ENCODE peak calls at places on chromosomes 1 and 21, in six cellular contexts. One of them, this sample, is unnamed.

GRCh38 chr1:236494586-236495207 is 29.1 kb upstream of the LGALS8 start:
- DNase-seq in A549: no peak
- DNase-seq in HepG2: peak; percentile 94
- DNase-seq in WTC11: no peak
- DNase-seq in K562: no peak
- DNase-seq in H1: no peak
- DNase-seq in this sample: no peak

GRCh38 chr1:147579532-147580199 is 38.4 kb downstream of the BCL9 start:
- DNase-seq in WTC11: no peak
- DNase-seq in K562: no peak
- DNase-seq in A549: peak; percentile 16
- DNase-seq in HepG2: peak; percentile 73
- DNase-seq in H1: no peak
- DNase-seq in this sample: no peak

GRCh38 chr1:212814548-212814947 is 22.9 kb downstream of the TATDN3 start:
- DNase-seq in K562: no peak
- DNase-seq in H1: no peak
- DNase-seq in HepG2: no peak
- DNase-seq in A549: no peak
- DNase-seq in WTC11: no peak
- DNase-seq in this sample: no peak

GRCh38 chr1:183023601-183024351 is 556 bp downstream of the LAMC1 start:
- DNase-seq in HepG2: peak; percentile 77
- DNase-seq in K562: peak; percentile 19
- DNase-seq in H1: peak; percentile 84
- DNase-seq in A549: peak; percentile 86
- DNase-seq in WTC11: peak; percentile 87
- DNase-seq in this sample: peak; percentile 78

GRCh38 chr1:36947384-36947783 is 86.9 kb downstream of the GRIK3 start:
- DNase-seq in H1: no peak
- DNase-seq in HepG2: no peak
- DNase-seq in K562: no peak
- DNase-seq in WTC11: no peak
- DNase-seq in A549: no peak
- DNase-seq in this sample: no peak

GRCh38 chr1:212791676-212792395 is at the start of the genes NSL1 and TATDN3:
- DNase-seq in H1: peak; percentile 100
- DNase-seq in K562: peak; percentile 75
- DNase-seq in A549: peak; percentile 94
- DNase-seq in WTC11: peak; percentile 96
- DNase-seq in HepG2: peak; percentile 93
- DNase-seq in this sample: peak; percentile 95

GRCh38 chr1:40404670-40405462 is 31.3 kb downstream of the SMAP2 start:
- DNase-seq in WTC11: no peak
- DNase-seq in A549: peak; percentile 54
- DNase-seq in HepG2: peak; percentile 60
- DNase-seq in H1: no peak
- DNase-seq in K562: peak; percentile 51
- DNase-seq in this sample: peak; percentile 75

GRCh38 chr1:212271823-212272498 is 13.2 kb upstream of the PPP2R5A start:
- DNase-seq in A549: no peak
- DNase-seq in HepG2: no peak
- DNase-seq in WTC11: no peak
- DNase-seq in K562: no peak
- DNase-seq in H1: no peak
- DNase-seq in this sample: no peak

DNA sequence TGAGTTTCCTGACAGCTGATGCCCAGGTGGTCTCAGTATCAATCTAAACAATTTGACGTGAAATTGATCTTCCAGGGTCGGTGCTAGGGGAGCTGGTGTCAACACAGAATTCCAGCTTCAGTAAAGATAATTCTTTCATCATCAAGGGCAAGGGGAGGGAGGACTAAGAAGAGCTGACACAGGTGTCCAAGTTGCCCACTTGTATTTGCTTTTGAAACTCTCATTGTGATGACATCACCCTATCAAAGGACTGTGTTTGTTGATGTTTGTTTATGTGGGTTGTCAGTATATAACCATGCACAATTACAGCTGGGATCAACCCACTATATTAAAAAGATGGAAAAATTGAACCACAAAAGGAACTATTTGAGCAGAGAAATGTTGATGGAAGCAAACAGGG is 48.8 kb downstream of the ZC3H11B start:
- DNase-seq in A549: peak; percentile 11
- DNase-seq in HepG2: peak; percentile 4
- DNase-seq in H1: no peak
- DNase-seq in K562: no peak
- DNase-seq in WTC11: no peak
- DNase-seq in this sample: no peak
- TF ChIP-seq JUN in A549: no peak
- TF ChIP-seq JUN in HepG2: no peak
- TF ChIP-seq JUN in H1: no peak
- TF ChIP-seq JUN in K562: no peak
- TF ChIP-seq JUN in WTC11: no peak
- TF ChIP-seq JUN in this sample: no peak

GRCh38 chr21:37005548-37006242 is 807 bp upstream of the RIPPLY3 start:
- DNase-seq in H1: no peak
- DNase-seq in K562: no peak
- DNase-seq in A549: no peak
- DNase-seq in HepG2: no peak
- DNase-seq in WTC11: peak; percentile 67
- DNase-seq in this sample: no peak

GRCh38 chr21:37006243-37006520 is 320 bp upstream of the RIPPLY3 start:
- DNase-seq in HepG2: no peak
- DNase-seq in H1: peak; percentile 79
- DNase-seq in K562: no peak
- DNase-seq in WTC11: no peak
- DNase-seq in A549: no peak
- DNase-seq in this sample: no peak

GRCh38 chr21:37009740-37010341 is 3.3 kb downstream of the RIPPLY3 start:
- DNase-seq in WTC11: peak; percentile 94
- DNase-seq in K562: peak; percentile 89
- DNase-seq in HepG2: peak; percentile 83
- DNase-seq in H1: peak; percentile 97
- DNase-seq in A549: peak; percentile 87
- DNase-seq in this sample: peak; percentile 90

GRCh38 chr21:37006521-37007291 is at the start of gene RIPPLY3:
- DNase-seq in WTC11: peak; percentile 59
- DNase-seq in A549: peak; percentile 29
- DNase-seq in K562: no peak
- DNase-seq in HepG2: no peak
- DNase-seq in H1: peak; percentile 70
- DNase-seq in this sample: no peak

GRCh38 chr21:37008705-37009104 is 2.2 kb downstream of the RIPPLY3 start:
- DNase-seq in K562: no peak
- DNase-seq in WTC11: no peak
- DNase-seq in A549: no peak
- DNase-seq in H1: no peak
- DNase-seq in HepG2: no peak
- DNase-seq in this sample: no peak
- TF ChIP-seq JUN in K562: no peak
- TF ChIP-seq JUN in WTC11: no peak
- TF ChIP-seq JUN in A549: no peak
- TF ChIP-seq JUN in H1: no peak
- TF ChIP-seq JUN in HepG2: no peak
- TF ChIP-seq JUN in this sample: no peak

GRCh38 chr1:32231843-32232432 is 9.7 kb downstream of the EIF3I start:
- DNase-seq in WTC11: no peak
- DNase-seq in HepG2: no peak
- DNase-seq in H1: no peak
- DNase-seq in K562: no peak
- DNase-seq in A549: no peak
- DNase-seq in this sample: no peak
- TF ChIP-seq JUN in WTC11: no peak
- TF ChIP-seq JUN in HepG2: no peak
- TF ChIP-seq JUN in H1: no peak
- TF ChIP-seq JUN in K562: no peak
- TF ChIP-seq JUN in A549: no peak
- TF ChIP-seq JUN in this sample: no peak

GRCh38 chr1:15394261-15394543 is 15.5 kb upstream of the EFHD2 start:
- DNase-seq in HepG2: no peak
- DNase-seq in WTC11: no peak
- DNase-seq in A549: no peak
- DNase-seq in H1: no peak
- DNase-seq in K562: no peak
- DNase-seq in this sample: no peak

GRCh38 chr1:15388201-15388880 is 21.3 kb upstream of the EFHD2 start:
- DNase-seq in H1: no peak
- DNase-seq in HepG2: no peak
- DNase-seq in K562: no peak
- DNase-seq in A549: no peak
- DNase-seq in WTC11: no peak
- DNase-seq in this sample: no peak

GRCh38 chr1:15393475-15394260 is 16.0 kb upstream of the EFHD2 start:
- DNase-seq in A549: no peak
- DNase-seq in HepG2: no peak
- DNase-seq in H1: no peak
- DNase-seq in K562: no peak
- DNase-seq in WTC11: no peak
- DNase-seq in this sample: no peak

GRCh38 chr1:15386128-15386824 is 23.4 kb upstream of the EFHD2 start:
- DNase-seq in K562: no peak
- DNase-seq in WTC11: no peak
- DNase-seq in HepG2: no peak
- DNase-seq in A549: no peak
- DNase-seq in H1: peak; percentile 63
- DNase-seq in this sample: no peak

GRCh38 chr1:15390667-15391066 is 19.0 kb upstream of the EFHD2 start:
- DNase-seq in WTC11: no peak
- DNase-seq in HepG2: no peak
- DNase-seq in A549: no peak
- DNase-seq in H1: no peak
- DNase-seq in K562: no peak
- DNase-seq in this sample: no peak
- TF ChIP-seq JUN in WTC11: no peak
- TF ChIP-seq JUN in HepG2: no peak
- TF ChIP-seq JUN in A549: no peak
- TF ChIP-seq JUN in H1: no peak
- TF ChIP-seq JUN in K562: no peak
- TF ChIP-seq JUN in this sample: no peak

GRCh38 chr1:157200451-157200850 is 62.3 kb upstream of the ETV3 start:
- DNase-seq in HepG2: no peak
- DNase-seq in WTC11: no peak
- DNase-seq in H1: no peak
- DNase-seq in A549: no peak
- DNase-seq in K562: no peak
- DNase-seq in this sample: no peak
- TF ChIP-seq JUN in HepG2: no peak
- TF ChIP-seq JUN in WTC11: no peak
- TF ChIP-seq JUN in H1: no peak
- TF ChIP-seq JUN in A549: no peak
- TF ChIP-seq JUN in K562: no peak
- TF ChIP-seq JUN in this sample: no peak

DNA sequence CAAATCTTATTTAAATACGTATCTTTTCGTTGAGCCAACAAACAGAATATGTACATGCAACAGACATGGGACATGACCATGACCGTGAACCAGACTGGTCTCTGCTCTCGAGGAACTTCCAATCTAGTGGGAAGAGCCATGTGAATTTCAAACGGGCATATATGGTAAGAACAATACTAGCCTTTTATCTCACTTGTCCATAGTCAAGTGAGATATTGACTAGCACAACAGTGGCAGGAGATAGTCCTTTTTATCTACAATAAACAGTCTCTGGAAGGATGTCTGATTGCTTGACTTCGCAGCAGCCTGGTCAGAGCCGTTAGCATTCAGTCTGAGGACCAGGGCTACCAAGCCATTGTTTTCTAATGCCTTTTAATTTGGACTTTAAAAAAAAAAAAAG is 12.6 kb upstream of the PLA2G2C start:
- DNase-seq in WTC11: no peak
- DNase-seq in A549: no peak
- DNase-seq in HepG2: no peak
- DNase-seq in H1: no peak
- DNase-seq in K562: peak; percentile 21
- DNase-seq in this sample: no peak
- TF ChIP-seq JUN in WTC11: no peak
- TF ChIP-seq JUN in A549: no peak
- TF ChIP-seq JUN in HepG2: no peak
- TF ChIP-seq JUN in H1: no peak
- TF ChIP-seq JUN in K562: no peak
- TF ChIP-seq JUN in this sample: no peak

GRCh38 chr1:9181990-9182783 is 52.4 kb upstream of the H6PD start:
- DNase-seq in WTC11: peak; percentile 56
- DNase-seq in HepG2: peak; percentile 53
- DNase-seq in A549: peak; percentile 50
- DNase-seq in H1: peak; percentile 73
- DNase-seq in K562: no peak
- DNase-seq in this sample: peak; percentile 64
- TF ChIP-seq JUN in WTC11: no peak
- TF ChIP-seq JUN in HepG2: no peak
- TF ChIP-seq JUN in A549: peak; percentile 49
- TF ChIP-seq JUN in H1: no peak
- TF ChIP-seq JUN in K562: no peak
- TF ChIP-seq JUN in this sample: no peak